ENCODE peak calls at places on chromosomes 5 and 9, in nine cellular contexts. One of them, this sample, is unnamed.

GRCh38 chr5:168244838-168245555 is 46.4 kb upstream of the WWC1 start:
- DNase-seq in NCI-H460: no peak
- DNase-seq in IMR-90: no peak
- DNase-seq in Ammon's horn: no peak
- DNase-seq in T-helper 9 cell: no peak
- DNase-seq in stimulated activated naive CD8-positive, alpha-beta T cell treated with anti-CD3 and anti-CD28 coated beads, Interleukin-15, amount 100 ng/mL, for 72 hours: no peak
- DNase-seq in T-helper 1 cell: no peak
- DNase-seq in iPS-NIHi11: no peak
- DNase-seq in activated CD8-positive, alpha-beta memory T cell treated with anti-CD3 and anti-CD28 coated beads, Interleukin-2, amount 50 U/mL, for 4 hours: no peak
- DNase-seq in this sample: no peak

GRCh38 chr9:137025120-137025966 is 2.7 kb downstream of the ABCA2 start:
- DNase-seq in NCI-H460: no peak
- DNase-seq in IMR-90: no peak
- DNase-seq in Ammon's horn: peak
- DNase-seq in T-helper 9 cell: no peak
- DNase-seq in stimulated activated naive CD8-positive, alpha-beta T cell treated with anti-CD3 and anti-CD28 coated beads, Interleukin-15, amount 100 ng/mL, for 72 hours: no peak
- DNase-seq in T-helper 1 cell: no peak
- DNase-seq in iPS-NIHi11: no peak
- DNase-seq in activated CD8-positive, alpha-beta memory T cell treated with anti-CD3 and anti-CD28 coated beads, Interleukin-2, amount 50 U/mL, for 4 hours: no peak
- DNase-seq in this sample: no peak

GRCh38 chr5:33343661-33344327 is 97.0 kb upstream of the TARS1 start:
- DNase-seq in NCI-H460: no peak
- DNase-seq in IMR-90: peak
- DNase-seq in Ammon's horn: no peak
- DNase-seq in T-helper 9 cell: no peak
- DNase-seq in stimulated activated naive CD8-positive, alpha-beta T cell treated with anti-CD3 and anti-CD28 coated beads, Interleukin-15, amount 100 ng/mL, for 72 hours: no peak
- DNase-seq in T-helper 1 cell: no peak
- DNase-seq in iPS-NIHi11: no peak
- DNase-seq in activated CD8-positive, alpha-beta memory T cell treated with anti-CD3 and anti-CD28 coated beads, Interleukin-2, amount 50 U/mL, for 4 hours: no peak
- DNase-seq in this sample: no peak

GRCh38 chr9:129333613-129333960 is 155.5 kb upstream of the IER5L start:
- DNase-seq in NCI-H460: peak
- DNase-seq in IMR-90: no peak
- DNase-seq in Ammon's horn: no peak
- DNase-seq in T-helper 9 cell: no peak
- DNase-seq in stimulated activated naive CD8-positive, alpha-beta T cell treated with anti-CD3 and anti-CD28 coated beads, Interleukin-15, amount 100 ng/mL, for 72 hours: no peak
- DNase-seq in T-helper 1 cell: no peak
- DNase-seq in iPS-NIHi11: peak
- DNase-seq in activated CD8-positive, alpha-beta memory T cell treated with anti-CD3 and anti-CD28 coated beads, Interleukin-2, amount 50 U/mL, for 4 hours: no peak
- DNase-seq in this sample: no peak

GRCh38 chr5:9698125-9698848 is 68.1 kb upstream of the TAS2R1 start:
- DNase-seq in NCI-H460: no peak
- DNase-seq in IMR-90: peak
- DNase-seq in Ammon's horn: no peak
- DNase-seq in T-helper 9 cell: no peak
- DNase-seq in stimulated activated naive CD8-positive, alpha-beta T cell treated with anti-CD3 and anti-CD28 coated beads, Interleukin-15, amount 100 ng/mL, for 72 hours: no peak
- DNase-seq in T-helper 1 cell: no peak
- DNase-seq in iPS-NIHi11: no peak
- DNase-seq in activated CD8-positive, alpha-beta memory T cell treated with anti-CD3 and anti-CD28 coated beads, Interleukin-2, amount 50 U/mL, for 4 hours: no peak
- DNase-seq in this sample: no peak

GRCh38 chr5:173758675-173759074 is 129.5 kb upstream of the CPEB4 start:
- DNase-seq in NCI-H460: no peak
- DNase-seq in IMR-90: no peak
- DNase-seq in Ammon's horn: no peak
- DNase-seq in T-helper 9 cell: no peak
- DNase-seq in stimulated activated naive CD8-positive, alpha-beta T cell treated with anti-CD3 and anti-CD28 coated beads, Interleukin-15, amount 100 ng/mL, for 72 hours: no peak
- DNase-seq in T-helper 1 cell: no peak
- DNase-seq in iPS-NIHi11: no peak
- DNase-seq in activated CD8-positive, alpha-beta memory T cell treated with anti-CD3 and anti-CD28 coated beads, Interleukin-2, amount 50 U/mL, for 4 hours: no peak
- DNase-seq in this sample: no peak

GRCh38 chr9:133521122-133522072 is 3.4 kb downstream of the MYMK start:
- DNase-seq in NCI-H460: no peak
- DNase-seq in IMR-90: no peak
- DNase-seq in Ammon's horn: peak
- DNase-seq in T-helper 9 cell: no peak
- DNase-seq in stimulated activated naive CD8-positive, alpha-beta T cell treated with anti-CD3 and anti-CD28 coated beads, Interleukin-15, amount 100 ng/mL, for 72 hours: no peak
- DNase-seq in T-helper 1 cell: no peak
- DNase-seq in iPS-NIHi11: no peak
- DNase-seq in activated CD8-positive, alpha-beta memory T cell treated with anti-CD3 and anti-CD28 coated beads, Interleukin-2, amount 50 U/mL, for 4 hours: no peak
- DNase-seq in this sample: no peak

GRCh38 chr5:151696470-151697061 is 9.9 kb upstream of the SPARC start:
- DNase-seq in NCI-H460: no peak
- DNase-seq in IMR-90: peak
- DNase-seq in Ammon's horn: no peak
- DNase-seq in T-helper 9 cell: no peak
- DNase-seq in stimulated activated naive CD8-positive, alpha-beta T cell treated with anti-CD3 and anti-CD28 coated beads, Interleukin-15, amount 100 ng/mL, for 72 hours: no peak
- DNase-seq in T-helper 1 cell: no peak
- DNase-seq in iPS-NIHi11: peak
- DNase-seq in activated CD8-positive, alpha-beta memory T cell treated with anti-CD3 and anti-CD28 coated beads, Interleukin-2, amount 50 U/mL, for 4 hours: no peak
- DNase-seq in this sample: no peak

GRCh38 chr9:35106343-35106730 is 3.4 kb upstream of the STOML2 start:
- DNase-seq in NCI-H460: no peak
- DNase-seq in IMR-90: no peak
- DNase-seq in Ammon's horn: no peak
- DNase-seq in T-helper 9 cell: no peak
- DNase-seq in stimulated activated naive CD8-positive, alpha-beta T cell treated with anti-CD3 and anti-CD28 coated beads, Interleukin-15, amount 100 ng/mL, for 72 hours: no peak
- DNase-seq in T-helper 1 cell: no peak
- DNase-seq in iPS-NIHi11: no peak
- DNase-seq in activated CD8-positive, alpha-beta memory T cell treated with anti-CD3 and anti-CD28 coated beads, Interleukin-2, amount 50 U/mL, for 4 hours: no peak
- DNase-seq in this sample: no peak

GRCh38 chr5:111580956-111581355 is 68.6 kb upstream of the STARD4 start:
- DNase-seq in NCI-H460: no peak
- DNase-seq in IMR-90: no peak
- DNase-seq in Ammon's horn: no peak
- DNase-seq in T-helper 9 cell: no peak
- DNase-seq in stimulated activated naive CD8-positive, alpha-beta T cell treated with anti-CD3 and anti-CD28 coated beads, Interleukin-15, amount 100 ng/mL, for 72 hours: no peak
- DNase-seq in T-helper 1 cell: no peak
- DNase-seq in iPS-NIHi11: no peak
- DNase-seq in activated CD8-positive, alpha-beta memory T cell treated with anti-CD3 and anti-CD28 coated beads, Interleukin-2, amount 50 U/mL, for 4 hours: no peak
- DNase-seq in this sample: no peak

GRCh38 chr5:157033071-157033583 is 25.8 kb downstream of the HAVCR1 start:
- DNase-seq in NCI-H460: no peak
- DNase-seq in IMR-90: no peak
- DNase-seq in Ammon's horn: no peak
- DNase-seq in T-helper 9 cell: no peak
- DNase-seq in stimulated activated naive CD8-positive, alpha-beta T cell treated with anti-CD3 and anti-CD28 coated beads, Interleukin-15, amount 100 ng/mL, for 72 hours: no peak
- DNase-seq in T-helper 1 cell: no peak
- DNase-seq in iPS-NIHi11: no peak
- DNase-seq in activated CD8-positive, alpha-beta memory T cell treated with anti-CD3 and anti-CD28 coated beads, Interleukin-2, amount 50 U/mL, for 4 hours: no peak
- DNase-seq in this sample: no peak

GRCh38 chr5:57416246-57416996 is 66.2 kb downstream of the ACTBL2 start:
- DNase-seq in NCI-H460: no peak
- DNase-seq in IMR-90: peak
- DNase-seq in Ammon's horn: peak
- DNase-seq in T-helper 9 cell: no peak
- DNase-seq in stimulated activated naive CD8-positive, alpha-beta T cell treated with anti-CD3 and anti-CD28 coated beads, Interleukin-15, amount 100 ng/mL, for 72 hours: no peak
- DNase-seq in T-helper 1 cell: no peak
- DNase-seq in iPS-NIHi11: peak
- DNase-seq in activated CD8-positive, alpha-beta memory T cell treated with anti-CD3 and anti-CD28 coated beads, Interleukin-2, amount 50 U/mL, for 4 hours: no peak
- DNase-seq in this sample: no peak

GRCh38 chr9:4226331-4227250 is 73.3 kb downstream of the GLIS3 start:
- DNase-seq in NCI-H460: peak
- DNase-seq in IMR-90: peak
- DNase-seq in Ammon's horn: no peak
- DNase-seq in T-helper 9 cell: no peak
- DNase-seq in stimulated activated naive CD8-positive, alpha-beta T cell treated with anti-CD3 and anti-CD28 coated beads, Interleukin-15, amount 100 ng/mL, for 72 hours: no peak
- DNase-seq in T-helper 1 cell: no peak
- DNase-seq in iPS-NIHi11: no peak
- DNase-seq in activated CD8-positive, alpha-beta memory T cell treated with anti-CD3 and anti-CD28 coated beads, Interleukin-2, amount 50 U/mL, for 4 hours: no peak
- DNase-seq in this sample: no peak